ENCODE peak calls at places on chromosome 7, in ten cellular contexts. C is hippocampal formation; Y is ovary; S is left lobe of liver; K is NB4; I is activated naive CD8-positive, alpha-beta T cell treated with anti-CD3 and anti-CD28 coated beads for 36 hours; F is EH; U is epithelial cell of esophagus; A is skeletal muscle cell; L is T-cell. O is an unnamed sample.

GRCh38 chr7:48171190-48171589 is at the start of gene ABCA13:
- DNase-seq in L (no peak), S (no peak), I (no peak), K (peak), U (peak), C (no peak), A (peak), F (peak), Y (no peak), O (peak)

GRCh38 chr7:156751319-156751718 is 110.7 kb downstream of the RNF32 start:
- DNase-seq in S (no peak), F (peak), L (no peak), A (peak), Y (no peak), K (no peak), C (no peak), U (peak), I (peak), O (peak)

GRCh38 chr7:80843018-80843671 is 75.7 kb downstream of the SEMA3C start:
- DNase-seq in F (no peak), U (no peak), K (no peak), C (no peak), I (no peak), S (no peak), L (no peak), Y (no peak), A (no peak), O (no peak)

GRCh38 chr7:112898432-112899290 is 108.5 kb upstream of the TMEM168 start:
- DNase-seq in Y (no peak), L (peak), A (peak), U (peak), I (peak), K (peak), S (no peak), C (no peak), F (peak), O (peak)

GRCh38 chr7:128084896-128085608 is 53.8 kb upstream of the LRRC4 start:
- DNase-seq in U (no peak), S (no peak), A (no peak), I (no peak), L (no peak), F (peak), K (no peak), Y (no peak), C (no peak), O (no peak)

GRCh38 chr7:50662059-50662689 is 97.0 kb upstream of the DDC start:
- DNase-seq in I (no peak), F (no peak), A (no peak), K (no peak), L (peak), C (no peak), S (peak), U (no peak), Y (no peak), O (no peak)

GRCh38 chr7:13042605-13043236 is 355.3 kb downstream of the ARL4A start:
- DNase-seq in U (peak), Y (no peak), L (no peak), F (peak), I (no peak), K (no peak), C (no peak), A (no peak), S (no peak), O (no peak)

GRCh38 chr7:147990837-147991236 is 599.7 kb upstream of the C7orf33 start:
- DNase-seq in F (no peak), L (no peak), U (no peak), K (no peak), S (no peak), A (no peak), I (no peak), Y (no peak), C (no peak), O (no peak)

GRCh38 chr7:951881-952547 is 2.5 kb downstream of the ADAP1 start:
- DNase-seq in F (no peak), Y (no peak), A (no peak), S (no peak), U (no peak), C (no peak), I (no peak), K (no peak), L (no peak), O (no peak)

GRCh38 chr7:34823650-34824258 is 165.7 kb downstream of the NPSR1 start:
- DNase-seq in F (peak), L (peak), I (peak), K (peak), C (peak), A (peak), Y (peak), U (peak), S (peak), O (peak)

GRCh38 chr7:28483868-28484267 is 71.5 kb downstream of the CREB5 start:
- DNase-seq in K (no peak), F (peak), U (peak), Y (no peak), A (no peak), S (no peak), C (no peak), L (no peak), I (no peak), O (peak)

GRCh38 chr7:112495820-112496462 is 15.2 kb downstream of the LSMEM1 start:
- DNase-seq in L (peak), I (peak), A (no peak), Y (peak), U (peak), C (peak), K (peak), S (peak), F (peak), O (peak)

GRCh38 chr7:130384371-130384801 is 4.1 kb downstream of the CPA1 start:
- DNase-seq in A (no peak), S (no peak), F (no peak), I (no peak), U (no peak), C (no peak), Y (no peak), L (no peak), K (peak), O (no peak)

GRCh38 chr7:2800923-2801682 is 43.0 kb downstream of the GNA12 start:
- DNase-seq in F (peak), C (no peak), U (peak), K (no peak), I (no peak), Y (peak), A (peak), S (no peak), L (no peak), O (no peak)